ENCODE peak calls at places on chromosomes 12 and 14, in four cellular contexts. L is endothelial cell of umbilical vein; Q is CD4-positive, alpha-beta T cell; V is ovary. G is an unnamed sample.

GRCh38 chr12:3931206-3931605 is 58.0 kb upstream of the PARP11 start:
- DNase-seq in L (no peak), Q (peak), V (no peak), G (no peak)

GRCh38 chr12:56081393-56082347 is 1.7 kb downstream of the ERBB3 start:
- DNase-seq in L (no peak), Q (no peak), V (no peak), G (no peak)

GRCh38 chr14:83294941-83295340 is 1761.3 kb upstream of the SEL1L start:
- DNase-seq in L (no peak), Q (no peak), V (no peak), G (peak)

GRCh38 chr14:61127099-61127498 is 146.1 kb downstream of the SLC38A6 start:
- DNase-seq in L (no peak), Q (no peak), V (no peak), G (no peak)

GRCh38 chr12:713281-713875 is 39.0 kb upstream of the WNK1 start:
- DNase-seq in L (no peak), Q (no peak), V (no peak), G (no peak)

GRCh38 chr12:46562625-46563228 is 190.2 kb upstream of the SLC38A2 start:
- DNase-seq in L (peak), Q (no peak), V (no peak), G (no peak)

GRCh38 chr12:75744607-75745256 is 233.3 kb upstream of the KRR1 start:
- DNase-seq in L (no peak), Q (no peak), V (no peak), G (no peak)

GRCh38 chr12:114995891-114996290 is 311.9 kb upstream of the TBX3 start:
- DNase-seq in L (no peak), Q (no peak), V (no peak), G (no peak)

GRCh38 chr12:93699271-93700141 is 22.3 kb downstream of the CRADD start:
- DNase-seq in L (no peak), Q (no peak), V (no peak), G (no peak)

GRCh38 chr12:124923906-124924734 is 9.7 kb upstream of the UBC start:
- DNase-seq in L (no peak), Q (no peak), V (no peak), G (no peak)

GRCh38 chr12:88451254-88451653 is 129.0 kb downstream of the KITLG start:
- DNase-seq in L (no peak), Q (no peak), V (no peak), G (no peak)

GRCh38 chr14:65487783-65488578 is 75.5 kb downstream of the FUT8 start:
- DNase-seq in L (no peak), Q (no peak), V (no peak), G (no peak)

GRCh38 chr12:128920468-128920867 is 67.2 kb downstream of the GLT1D1 start:
- DNase-seq in L (no peak), Q (no peak), V (no peak), G (no peak)

GRCh38 chr12:19021646-19022045 is 107.9 kb upstream of the PLEKHA5 start:
- DNase-seq in L (no peak), Q (no peak), V (no peak), G (no peak)

GRCh38 chr14:40983604-40984003 is 623.1 kb upstream of the LRFN5 start:
- DNase-seq in L (no peak), Q (no peak), V (no peak), G (no peak)

GRCh38 chr12:18723752-18724151 is 14.1 kb downstream of the PLCZ1 start:
- DNase-seq in L (no peak), Q (no peak), V (no peak), G (no peak)

GRCh38 chr12:50764861-50765324 is 992 bp downstream of the ATF1 start:
- DNase-seq in L (peak), Q (peak), V (no peak), G (no peak)

GRCh38 chr12:3135522-3136461 is 58.6 kb downstream of the TSPAN9 start:
- DNase-seq in L (peak), Q (peak), V (peak), G (peak)

GRCh38 chr14:99863059-99863458 is 69.8 kb downstream of the EML1 start:
- DNase-seq in L (no peak), Q (no peak), V (no peak), G (no peak)
- H3K27ac ChIP-seq in L (no peak), Q (no peak), V (no peak), G (no peak)

GRCh38 chr14:52349731-52350130 is 35.6 kb downstream of the PTGER2 start:
- DNase-seq in L (no peak), Q (no peak), V (no peak), G (no peak)

GRCh38 chr14:52346778-52347177 is 32.7 kb downstream of the PTGER2 start:
- DNase-seq in L (no peak), Q (no peak), V (no peak), G (no peak)

GRCh38 chr14:52350445-52350844 is 36.3 kb downstream of the PTGER2 start:
- DNase-seq in L (no peak), Q (no peak), V (no peak), G (no peak)

GRCh38 chr14:52348279-52348678 is 34.2 kb downstream of the PTGER2 start:
- DNase-seq in L (no peak), Q (no peak), V (no peak), G (no peak)

DNA sequence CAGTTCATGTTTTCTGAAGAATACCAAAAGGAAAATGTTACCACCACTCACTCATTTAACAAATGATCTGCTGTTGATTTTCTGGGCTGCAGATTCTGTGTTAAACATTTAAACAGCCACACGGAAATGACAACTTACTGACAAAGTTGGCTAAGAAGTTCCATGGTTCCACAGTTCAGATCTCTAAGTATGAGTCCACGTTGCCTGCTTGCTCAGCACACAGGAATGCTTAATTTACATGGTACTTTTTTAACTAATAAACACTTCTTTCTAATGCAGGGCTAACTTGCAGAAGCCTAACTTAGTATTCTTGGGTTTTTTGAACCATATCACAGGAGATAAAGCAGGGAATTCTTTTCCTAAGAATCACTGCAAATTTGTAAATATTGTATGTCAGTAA is 34.7 kb downstream of the PTGER2 start:
- DNase-seq in L (no peak), Q (no peak), V (no peak), G (no peak)
- TF ChIP-seq CTCF in L (no peak), Q (no peak), V (no peak), G (no peak)

DNA sequence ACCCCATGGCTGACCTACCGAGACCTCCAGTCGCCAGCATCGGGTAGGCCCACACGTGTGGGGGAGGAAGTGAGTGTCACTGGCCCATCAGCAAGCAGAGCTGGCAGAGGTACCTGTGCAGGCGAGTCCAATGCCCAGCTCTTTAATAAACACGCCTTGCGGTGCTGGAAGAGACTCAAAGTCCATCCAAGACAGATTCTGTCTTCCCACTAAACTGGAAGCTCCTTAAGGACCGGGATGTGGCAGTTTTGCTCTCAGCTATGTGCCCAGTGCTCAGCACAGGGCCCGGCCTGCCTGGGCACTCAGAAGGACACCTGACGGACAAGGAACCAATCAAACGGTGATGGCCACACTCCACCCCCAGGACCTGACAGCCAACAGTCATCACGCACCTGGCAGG is 65.0 kb downstream of the ITPK1 start:
- DNase-seq in L (no peak), Q (no peak), V (no peak), G (no peak)
- H3K27ac ChIP-seq in L (no peak), Q (no peak), V (no peak), G (no peak)

DNA sequence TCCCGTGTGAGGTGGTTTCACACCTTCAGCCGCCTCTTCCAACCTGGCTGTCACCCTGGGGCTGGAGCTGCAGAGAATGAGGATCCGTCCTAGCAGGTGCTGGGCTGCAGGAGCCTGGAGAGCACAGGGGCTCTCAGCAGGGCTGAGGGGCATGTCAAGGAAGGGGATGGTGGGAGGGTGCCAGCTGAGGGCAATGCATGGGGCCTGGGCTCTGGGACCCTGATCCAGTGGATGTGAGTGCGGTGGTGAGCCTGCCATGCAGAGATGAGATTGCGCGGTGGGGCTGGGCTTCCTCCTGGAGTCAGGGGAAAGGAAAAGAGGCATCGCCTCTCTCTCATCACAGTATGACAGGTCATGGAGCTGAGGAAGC is 31.5 kb downstream of the ANAPC7 start:
- DNase-seq in L (no peak), Q (no peak), V (no peak), G (no peak)
- TF ChIP-seq CTCF in L (no peak), Q (no peak), V (no peak), G (no peak)

GRCh38 chr14:74414380-74414779 is 11.6 kb downstream of the SYNDIG1L start:
- DNase-seq in L (no peak), Q (no peak), V (no peak), G (no peak)
- H3K27ac ChIP-seq in L (no peak), Q (no peak), V (no peak), G (peak)

GRCh38 chr12:1882405-1882804 is 36.0 kb downstream of the CACNA2D4 start:
- DNase-seq in L (no peak), Q (no peak), V (no peak), G (no peak)

GRCh38 chr12:1881936-1882335 is 36.5 kb downstream of the CACNA2D4 start:
- DNase-seq in L (no peak), Q (no peak), V (no peak), G (no peak)

GRCh38 chr12:1882850-1883470 is 35.5 kb downstream of the CACNA2D4 start:
- DNase-seq in L (no peak), Q (no peak), V (no peak), G (no peak)

GRCh38 chr12:1884651-1885050 is 33.8 kb downstream of the CACNA2D4 start:
- DNase-seq in L (no peak), Q (no peak), V (no peak), G (no peak)

GRCh38 chr12:1883513-1883912 is 34.9 kb downstream of the CACNA2D4 start:
- DNase-seq in L (no peak), Q (no peak), V (no peak), G (no peak)
- TF ChIP-seq CTCF in L (no peak), Q (no peak), V (no peak), G (no peak)

DNA sequence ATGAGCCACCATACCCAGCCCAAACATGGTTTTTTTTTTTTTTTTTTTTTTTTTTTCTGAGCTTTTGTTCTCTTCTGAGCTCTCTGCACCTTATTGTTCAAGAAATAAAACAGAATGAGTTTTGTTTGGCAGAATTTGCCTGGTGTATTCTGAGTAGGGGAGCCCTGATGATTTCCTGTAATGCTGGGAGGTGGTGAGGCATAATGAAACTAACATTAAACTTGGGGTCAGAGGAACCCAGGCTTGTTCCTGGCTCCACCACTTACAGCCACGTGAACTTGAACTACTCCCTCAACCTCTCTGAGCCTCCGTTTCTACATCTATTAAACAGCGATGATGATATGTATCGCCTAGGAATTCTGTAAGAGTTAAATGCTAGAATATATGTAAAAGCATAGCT is 276.3 kb upstream of the CRY1 start:
- DNase-seq in L (no peak), Q (no peak), V (no peak), G (no peak)
- H3K27ac ChIP-seq in L (no peak), Q (peak), V (no peak), G (no peak)

G was measured in WERI-Rb-1.